ENCODE peak calls at places on chromosomes 12 and 14, in seven cellular contexts. V is skeletal muscle cell, H is pancreas, Y is IMR-90, C is HL-60, D is Peyer's patch, R is thoracic aorta. E is an unnamed sample.

GRCh38 chr14:102592969-102593840 is 756 bp downstream of the RCOR1 start:
- DNase-seq in V (no peak), H (peak), Y (peak), C (peak), D (peak), R (no peak), E (no peak)

GRCh38 chr14:88476825-88477224 is 78.0 kb downstream of the PTPN21 start:
- DNase-seq in V (no peak), H (no peak), Y (no peak), C (no peak), D (no peak), R (no peak), E (no peak)

GRCh38 chr12:13347241-13348043 is 150.9 kb downstream of the EMP1 start:
- DNase-seq in V (peak), H (no peak), Y (peak), C (no peak), D (no peak), R (no peak), E (peak)

GRCh38 chr14:24441485-24441884 is 1.1 kb downstream of the SDR39U1 start:
- DNase-seq in V (no peak), H (no peak), Y (no peak), C (no peak), D (no peak), R (no peak), E (no peak)

GRCh38 chr14:93975791-93976476 is 436 bp downstream of the ASB2 start:
- DNase-seq in V (no peak), H (no peak), Y (no peak), C (no peak), D (no peak), R (no peak), E (no peak)

GRCh38 chr14:32512813-32513212 is 183.7 kb downstream of the AKAP6 start:
- DNase-seq in V (no peak), H (no peak), Y (no peak), C (no peak), D (no peak), R (no peak), E (peak)

GRCh38 chr14:92846162-92846897 is 52.2 kb downstream of the GOLGA5 start:
- DNase-seq in V (peak), H (peak), Y (peak), C (peak), D (no peak), R (no peak), E (peak)

GRCh38 chr14:77965919-77966435 is 166.1 kb downstream of the ADCK1 start:
- DNase-seq in V (no peak), H (peak), Y (peak), C (peak), D (no peak), R (no peak), E (peak)

GRCh38 chr12:57632369-57632897 is 568 bp downstream of the B4GALNT1 start:
- DNase-seq in V (no peak), H (no peak), Y (no peak), C (no peak), D (no peak), R (no peak), E (peak)

GRCh38 chr14:56023681-56024080 is 94.5 kb upstream of the PELI2 start:
- DNase-seq in V (no peak), H (no peak), Y (no peak), C (no peak), D (no peak), R (no peak), E (no peak)

GRCh38 chr14:67240168-67240932 is 885 bp upstream of the PALS1 start:
- DNase-seq in V (no peak), H (peak), Y (peak), C (peak), D (peak), R (no peak), E (peak)

DNA sequence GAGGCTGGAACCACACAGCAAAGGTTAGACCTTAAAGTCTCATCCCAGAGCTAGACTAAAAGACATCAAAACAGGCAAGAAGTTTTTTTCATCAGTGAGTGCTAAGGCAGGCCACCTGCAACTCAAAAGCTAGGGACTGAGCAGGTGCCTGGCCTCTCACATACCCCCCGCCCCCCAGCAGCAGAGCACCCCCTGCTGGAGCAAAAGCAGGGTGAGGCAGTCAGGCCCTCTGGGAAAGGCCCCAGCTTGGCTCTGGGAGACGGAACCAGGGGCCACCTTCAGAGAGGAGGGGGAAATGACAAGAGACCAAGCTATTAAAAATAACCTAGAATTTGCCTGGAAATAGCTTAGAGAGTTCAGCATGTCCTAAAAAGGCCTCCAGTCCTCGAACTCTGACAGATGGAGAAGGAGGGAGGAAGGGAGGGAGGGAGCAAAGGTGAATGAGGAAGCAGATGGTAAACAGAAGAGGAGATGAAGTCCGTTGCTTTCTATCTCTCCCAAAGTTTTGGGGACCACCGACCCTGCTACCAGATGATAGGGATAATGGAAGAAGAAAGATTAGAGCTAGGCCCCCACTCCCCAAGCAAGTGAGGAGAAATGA is 1.8 kb downstream of the ITGA7 start:
- DNase-seq in V (no peak), H (no peak), Y (no peak), C (no peak), D (no peak), R (no peak), E (no peak)
- H3K4me3 ChIP-seq in V (peak), H (no peak), Y (no peak), C (no peak), D (peak), R (peak), E (no peak)

GRCh38 chr12:6199531-6200265 is 502 bp upstream of the CD9 start:
- DNase-seq in V (no peak), H (no peak), Y (no peak), C (no peak), D (peak), R (no peak), E (peak)
- H3K4me3 ChIP-seq in V (peak), H (peak), Y (peak), C (peak), D (peak), R (peak), E (peak)

DNA sequence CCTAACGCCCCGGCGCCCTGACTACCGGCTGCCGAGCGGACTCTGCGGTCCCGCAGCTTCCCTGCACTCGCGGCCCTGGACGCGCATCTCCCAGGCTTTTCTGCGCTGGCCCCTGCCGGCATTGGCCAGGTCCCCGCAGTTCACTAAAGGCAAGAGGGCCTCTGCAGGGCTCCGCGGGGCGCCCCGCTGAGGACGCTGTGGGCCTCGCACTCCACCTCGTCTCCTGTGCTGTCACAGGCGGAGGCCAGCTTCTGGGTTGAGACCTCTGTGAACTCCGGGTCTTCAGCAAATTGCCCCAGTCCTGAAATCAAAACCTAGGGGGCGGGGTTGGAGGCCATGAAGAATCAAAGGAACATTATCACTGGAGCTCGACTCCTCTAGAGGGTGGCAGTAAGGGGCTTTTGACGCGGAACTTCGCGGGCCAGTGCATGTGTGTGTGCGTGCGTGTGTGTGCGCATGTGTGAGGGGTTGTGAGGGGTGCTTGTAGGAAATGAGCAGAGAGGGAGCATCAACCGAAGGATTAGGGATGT is 68.5 kb upstream of the CAPRIN2 start:
- DNase-seq in V (no peak), H (no peak), Y (no peak), C (peak), D (peak), R (no peak), E (no peak)
- H3K4me3 ChIP-seq in V (peak), H (peak), Y (no peak), C (no peak), D (peak), R (peak), E (no peak)

GRCh38 chr14:44896275-44897040 is 65.3 kb downstream of the KLHL28 start:
- DNase-seq in V (no peak), H (no peak), Y (no peak), C (no peak), D (no peak), R (no peak), E (no peak)
- H3K4me3 ChIP-seq in V (peak), H (peak), Y (no peak), C (peak), D (peak), R (peak), E (peak)

GRCh38 chr12:3489057-3489456 is 1.9 kb upstream of the PRMT8 start:
- DNase-seq in V (peak), H (no peak), Y (no peak), C (no peak), D (no peak), R (no peak), E (peak)

GRCh38 chr12:3491938-3492867 is 1.2 kb downstream of the PRMT8 start:
- DNase-seq in V (peak), H (peak), Y (peak), C (peak), D (no peak), R (no peak), E (peak)

GRCh38 chr12:3493225-3494049 is 2.4 kb downstream of the PRMT8 start:
- DNase-seq in V (no peak), H (no peak), Y (no peak), C (no peak), D (no peak), R (no peak), E (no peak)

GRCh38 chr12:3490848-3491382 is at the start of gene PRMT8:
- DNase-seq in V (no peak), H (no peak), Y (no peak), C (no peak), D (no peak), R (no peak), E (no peak)

GRCh38 chr12:3492868-3493224 is 1.8 kb downstream of the PRMT8 start:
- DNase-seq in V (no peak), H (no peak), Y (no peak), C (no peak), D (no peak), R (no peak), E (no peak)
- H3K4me3 ChIP-seq in V (no peak), H (no peak), Y (no peak), C (no peak), D (no peak), R (no peak), E (no peak)

E was measured in AG10803.